ENCODE peak calls at places on chromosomes 13 and 19, in eight cellular contexts. One of them, this sample, is unnamed.
A peak's percentile ranks its signal among the peaks of the same experiment; 100 is the strongest.

GRCh38 chr19:4578552-4579248 is 19.2 kb upstream of the SEMA6B start:
- DNase-seq in fibroblast of lung: no peak
- DNase-seq in AG09319: no peak
- DNase-seq in vagina: no peak
- DNase-seq in astrocyte of the cerebellum: no peak
- DNase-seq in fibroblast of villous mesenchyme: no peak
- DNase-seq in glutamatergic neuron: no peak
- DNase-seq in fibroblast of pulmonary artery: no peak
- DNase-seq in this sample: no peak

GRCh38 chr13:71021810-71022422 is 845.1 kb downstream of the DACH1 start:
- DNase-seq in fibroblast of lung: no peak
- DNase-seq in fibroblast of villous mesenchyme: no peak
- DNase-seq in fibroblast of pulmonary artery: no peak
- DNase-seq in vagina: no peak
- DNase-seq in AG09319: no peak
- DNase-seq in astrocyte of the cerebellum: no peak
- DNase-seq in glutamatergic neuron: no peak
- DNase-seq in this sample: no peak

GRCh38 chr13:27621116-27621365 is 651 bp upstream of the POLR1D start:
- DNase-seq in fibroblast of lung: no peak
- DNase-seq in astrocyte of the cerebellum: no peak
- DNase-seq in AG09319: no peak
- DNase-seq in glutamatergic neuron: no peak
- DNase-seq in fibroblast of pulmonary artery: no peak
- DNase-seq in fibroblast of villous mesenchyme: no peak
- DNase-seq in vagina: no peak
- DNase-seq in this sample: no peak

GRCh38 chr19:29944415-29945012 is 2.5 kb downstream of the URI1 start:
- DNase-seq in fibroblast of lung: no peak
- DNase-seq in astrocyte of the cerebellum: no peak
- DNase-seq in fibroblast of villous mesenchyme: no peak
- DNase-seq in vagina: no peak
- DNase-seq in AG09319: no peak
- DNase-seq in fibroblast of pulmonary artery: no peak
- DNase-seq in glutamatergic neuron: no peak
- DNase-seq in this sample: no peak

GRCh38 chr13:110913322-110913721 is 1.5 kb downstream of the ANKRD10 start:
- DNase-seq in vagina: no peak
- DNase-seq in fibroblast of villous mesenchyme: peak; percentile 38
- DNase-seq in fibroblast of lung: peak; percentile 33
- DNase-seq in fibroblast of pulmonary artery: peak; percentile 8
- DNase-seq in glutamatergic neuron: no peak
- DNase-seq in AG09319: no peak
- DNase-seq in astrocyte of the cerebellum: no peak
- DNase-seq in this sample: peak; percentile 66

GRCh38 chr19:53903055-53903680 is 5.9 kb upstream of the CACNG7 start:
- DNase-seq in glutamatergic neuron: no peak
- DNase-seq in AG09319: peak; percentile 10
- DNase-seq in fibroblast of lung: peak; percentile 27
- DNase-seq in vagina: no peak
- DNase-seq in fibroblast of pulmonary artery: peak; percentile 64
- DNase-seq in astrocyte of the cerebellum: peak; percentile 19
- DNase-seq in fibroblast of villous mesenchyme: peak; percentile 61
- DNase-seq in this sample: peak; percentile 69

GRCh38 chr19:46303702-46304397 is 7.0 kb downstream of the HIF3A start:
- DNase-seq in fibroblast of pulmonary artery: peak; percentile 64
- DNase-seq in fibroblast of lung: no peak
- DNase-seq in astrocyte of the cerebellum: no peak
- DNase-seq in glutamatergic neuron: peak; percentile 82
- DNase-seq in AG09319: no peak
- DNase-seq in vagina: no peak
- DNase-seq in fibroblast of villous mesenchyme: peak; percentile 66
- DNase-seq in this sample: no peak

GRCh38 chr19:55251296-55252081 is 7.3 kb downstream of the PPP6R1 start:
- DNase-seq in astrocyte of the cerebellum: no peak
- DNase-seq in glutamatergic neuron: no peak
- DNase-seq in fibroblast of villous mesenchyme: no peak
- DNase-seq in fibroblast of pulmonary artery: peak; percentile 27
- DNase-seq in vagina: no peak
- DNase-seq in AG09319: no peak
- DNase-seq in fibroblast of lung: peak; percentile 67
- DNase-seq in this sample: peak; percentile 11

GRCh38 chr13:24650157-24650556 is 30.1 kb upstream of the ATP12A start:
- DNase-seq in vagina: no peak
- DNase-seq in fibroblast of villous mesenchyme: peak; percentile 70
- DNase-seq in AG09319: peak; percentile 72
- DNase-seq in glutamatergic neuron: no peak
- DNase-seq in fibroblast of pulmonary artery: peak; percentile 10
- DNase-seq in astrocyte of the cerebellum: peak; percentile 26
- DNase-seq in fibroblast of lung: peak; percentile 32
- DNase-seq in this sample: no peak

GRCh38 chr13:65914707-65915106 is 1315.4 kb downstream of the PCDH9 start:
- DNase-seq in vagina: no peak
- DNase-seq in fibroblast of pulmonary artery: peak; percentile 68
- DNase-seq in AG09319: no peak
- DNase-seq in astrocyte of the cerebellum: no peak
- DNase-seq in glutamatergic neuron: no peak
- DNase-seq in fibroblast of villous mesenchyme: peak; percentile 3
- DNase-seq in fibroblast of lung: peak; percentile 73
- DNase-seq in this sample: peak; percentile 23

GRCh38 chr13:31610270-31610998 is 128.9 kb upstream of the RXFP2 start:
- DNase-seq in astrocyte of the cerebellum: no peak
- DNase-seq in glutamatergic neuron: no peak
- DNase-seq in fibroblast of villous mesenchyme: no peak
- DNase-seq in vagina: no peak
- DNase-seq in AG09319: no peak
- DNase-seq in fibroblast of pulmonary artery: no peak
- DNase-seq in fibroblast of lung: no peak
- DNase-seq in this sample: no peak

GRCh38 chr13:46343279-46343949 is 43.6 kb downstream of the RUBCNL start:
- DNase-seq in AG09319: no peak
- DNase-seq in vagina: no peak
- DNase-seq in glutamatergic neuron: no peak
- DNase-seq in fibroblast of pulmonary artery: no peak
- DNase-seq in astrocyte of the cerebellum: no peak
- DNase-seq in fibroblast of villous mesenchyme: no peak
- DNase-seq in fibroblast of lung: no peak
- DNase-seq in this sample: no peak

GRCh38 chr13:100063333-100063732 is 25.6 kb upstream of the PCCA start:
- DNase-seq in AG09319: no peak
- DNase-seq in glutamatergic neuron: no peak
- DNase-seq in fibroblast of lung: no peak
- DNase-seq in fibroblast of villous mesenchyme: peak; percentile 63
- DNase-seq in fibroblast of pulmonary artery: peak; percentile 78
- DNase-seq in vagina: no peak
- DNase-seq in astrocyte of the cerebellum: no peak
- DNase-seq in this sample: peak; percentile 23

GRCh38 chr19:33464010-33464732 is 57.4 kb downstream of the PEPD start:
- DNase-seq in glutamatergic neuron: peak; percentile 6
- DNase-seq in fibroblast of pulmonary artery: no peak
- DNase-seq in astrocyte of the cerebellum: no peak
- DNase-seq in vagina: no peak
- DNase-seq in fibroblast of lung: no peak
- DNase-seq in AG09319: no peak
- DNase-seq in fibroblast of villous mesenchyme: no peak
- DNase-seq in this sample: no peak

GRCh38 chr13:68616600-68617222 is 1386.6 kb upstream of the PCDH9 start:
- DNase-seq in fibroblast of lung: no peak
- DNase-seq in astrocyte of the cerebellum: no peak
- DNase-seq in fibroblast of villous mesenchyme: no peak
- DNase-seq in glutamatergic neuron: no peak
- DNase-seq in vagina: no peak
- DNase-seq in AG09319: no peak
- DNase-seq in fibroblast of pulmonary artery: no peak
- DNase-seq in this sample: no peak

GRCh38 chr13:27425151-27425917 is 915 bp downstream of the GTF3A start:
- DNase-seq in fibroblast of villous mesenchyme: peak; percentile 6
- DNase-seq in astrocyte of the cerebellum: no peak
- DNase-seq in fibroblast of pulmonary artery: no peak
- DNase-seq in AG09319: no peak
- DNase-seq in fibroblast of lung: peak; percentile 29
- DNase-seq in glutamatergic neuron: no peak
- DNase-seq in vagina: no peak
- DNase-seq in this sample: peak; percentile 25

DNA sequence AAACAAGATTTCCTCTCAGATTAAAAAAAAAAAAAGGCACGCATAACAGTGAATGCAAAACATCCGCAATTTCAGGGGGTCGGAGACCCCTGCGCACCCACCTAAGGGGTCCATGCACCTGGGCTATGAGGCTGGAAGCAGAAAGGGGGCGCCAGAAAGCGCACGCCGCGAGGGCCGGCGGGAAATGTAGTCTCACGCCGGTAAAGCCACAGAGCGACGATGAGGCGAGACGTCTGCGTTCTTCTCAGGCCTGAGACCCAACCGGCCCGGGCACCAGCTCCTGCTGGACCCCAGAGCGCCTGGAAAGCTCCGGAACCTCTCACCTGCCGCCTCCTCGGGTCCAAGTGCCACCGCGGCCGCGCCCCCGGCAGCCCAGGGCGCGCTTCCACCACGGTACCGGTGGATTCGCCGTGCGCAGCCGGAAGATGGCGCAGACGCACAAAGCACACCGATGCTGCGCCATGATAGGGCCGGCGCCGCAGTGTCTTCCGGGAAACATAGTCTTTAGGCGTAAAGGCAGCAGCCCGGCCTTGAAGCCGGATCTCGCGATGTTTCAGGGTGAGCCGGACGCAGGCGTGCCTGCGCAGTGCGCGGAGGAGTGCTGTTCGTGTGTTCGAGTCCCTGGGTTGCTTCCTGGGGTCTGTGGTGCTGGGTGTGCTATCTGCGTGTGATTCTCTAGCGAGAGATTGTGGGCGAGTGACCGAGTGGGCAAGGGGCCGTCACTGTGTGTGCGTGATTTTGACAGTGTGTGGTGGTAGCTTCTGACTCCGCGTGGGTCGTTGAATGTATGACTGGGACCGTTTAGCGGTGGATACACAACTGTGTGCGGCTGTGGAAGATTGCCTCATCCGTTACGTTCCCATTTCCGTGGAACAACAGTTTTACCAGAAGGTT is at the start of gene ZNF582:
- DNase-seq in vagina: peak; percentile 91
- DNase-seq in fibroblast of pulmonary artery: peak; percentile 98
- DNase-seq in AG09319: peak; percentile 90
- DNase-seq in glutamatergic neuron: peak; percentile 93
- DNase-seq in fibroblast of villous mesenchyme: peak; percentile 97
- DNase-seq in astrocyte of the cerebellum: peak; percentile 89
- DNase-seq in fibroblast of lung: peak; percentile 96
- DNase-seq in this sample: no peak
- TF ChIP-seq CTCF in vagina: peak; percentile 54
- TF ChIP-seq CTCF in fibroblast of pulmonary artery: peak; percentile 73
- TF ChIP-seq CTCF in AG09319: peak; percentile 74
- TF ChIP-seq CTCF in glutamatergic neuron: peak; percentile 78
- TF ChIP-seq CTCF in fibroblast of villous mesenchyme: peak; percentile 76
- TF ChIP-seq CTCF in astrocyte of the cerebellum: peak; percentile 81
- TF ChIP-seq CTCF in fibroblast of lung: peak; percentile 80
- TF ChIP-seq CTCF in this sample: no peak

GRCh38 chr19:13847033-13847899 is 29.7 kb upstream of the NANOS3 start:
- DNase-seq in glutamatergic neuron: peak; percentile 86
- DNase-seq in fibroblast of pulmonary artery: peak; percentile 94
- DNase-seq in fibroblast of villous mesenchyme: peak; percentile 97
- DNase-seq in astrocyte of the cerebellum: peak; percentile 80
- DNase-seq in AG09319: peak; percentile 89
- DNase-seq in fibroblast of lung: peak; percentile 91
- DNase-seq in vagina: peak; percentile 97
- DNase-seq in this sample: peak; percentile 93
- TF ChIP-seq CTCF in glutamatergic neuron: peak; percentile 29
- TF ChIP-seq CTCF in fibroblast of pulmonary artery: no peak
- TF ChIP-seq CTCF in fibroblast of villous mesenchyme: no peak
- TF ChIP-seq CTCF in astrocyte of the cerebellum: peak; percentile 10
- TF ChIP-seq CTCF in AG09319: no peak
- TF ChIP-seq CTCF in fibroblast of lung: no peak
- TF ChIP-seq CTCF in vagina: no peak
- TF ChIP-seq CTCF in this sample: peak; percentile 17

GRCh38 chr19:49019242-49019932 is 2.5 kb upstream of the LHB start:
- DNase-seq in fibroblast of villous mesenchyme: peak; percentile 68
- DNase-seq in fibroblast of lung: no peak
- DNase-seq in vagina: no peak
- DNase-seq in AG09319: no peak
- DNase-seq in glutamatergic neuron: peak; percentile 52
- DNase-seq in astrocyte of the cerebellum: no peak
- DNase-seq in fibroblast of pulmonary artery: no peak
- DNase-seq in this sample: peak; percentile 83
- TF ChIP-seq CTCF in fibroblast of villous mesenchyme: no peak
- TF ChIP-seq CTCF in fibroblast of lung: peak; percentile 11
- TF ChIP-seq CTCF in vagina: no peak
- TF ChIP-seq CTCF in AG09319: peak; percentile 6
- TF ChIP-seq CTCF in glutamatergic neuron: no peak
- TF ChIP-seq CTCF in astrocyte of the cerebellum: peak; percentile 9
- TF ChIP-seq CTCF in fibroblast of pulmonary artery: peak; percentile 6
- TF ChIP-seq CTCF in this sample: no peak

DNA sequence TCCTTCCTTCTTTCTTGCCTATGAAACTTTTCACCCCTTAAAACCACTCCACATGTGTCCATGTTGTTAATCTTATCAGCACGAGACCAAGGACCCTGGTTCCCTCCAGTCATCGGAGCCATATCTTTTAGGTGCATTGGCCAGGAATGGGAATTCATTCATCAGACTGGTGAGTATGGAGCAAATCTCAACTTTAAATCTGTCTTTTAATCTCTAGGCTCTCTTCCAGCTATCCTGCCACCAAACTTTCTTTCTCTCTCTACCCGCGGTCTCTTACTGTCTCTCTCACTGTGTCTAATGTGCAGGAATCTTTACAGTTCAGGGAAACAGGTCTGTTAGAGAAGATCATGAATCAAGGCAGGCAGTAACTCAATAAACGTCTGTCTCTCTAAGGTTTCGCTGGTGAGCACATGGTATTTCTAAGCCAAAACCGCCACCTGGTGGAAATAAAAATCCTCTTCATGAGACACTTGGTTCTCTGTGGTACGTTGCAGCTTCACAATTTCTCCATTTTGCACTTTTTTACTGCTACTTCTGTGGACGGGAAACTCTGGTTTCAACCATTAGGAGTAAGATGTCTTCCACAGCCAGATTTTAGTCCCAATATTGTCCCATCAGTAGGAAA is 16.1 kb downstream of the LGALS16 start:
- DNase-seq in glutamatergic neuron: no peak
- DNase-seq in vagina: no peak
- DNase-seq in fibroblast of pulmonary artery: peak; percentile 68
- DNase-seq in astrocyte of the cerebellum: peak; percentile 8
- DNase-seq in AG09319: peak; percentile 3
- DNase-seq in fibroblast of lung: peak; percentile 24
- DNase-seq in fibroblast of villous mesenchyme: peak; percentile 47
- DNase-seq in this sample: peak; percentile 66
- TF ChIP-seq CTCF in glutamatergic neuron: peak; percentile 60
- TF ChIP-seq CTCF in vagina: no peak
- TF ChIP-seq CTCF in fibroblast of pulmonary artery: peak; percentile 48
- TF ChIP-seq CTCF in astrocyte of the cerebellum: peak; percentile 41
- TF ChIP-seq CTCF in AG09319: peak; percentile 38
- TF ChIP-seq CTCF in fibroblast of lung: peak; percentile 42
- TF ChIP-seq CTCF in fibroblast of villous mesenchyme: peak; percentile 54
- TF ChIP-seq CTCF in this sample: peak; percentile 43

This sample was measured in MCF 10A.